ENCODE peak calls at places on chromosome 18, in five cellular contexts. Y is left ventricle myocardium inferior, W is dorsolateral prefrontal cortex, N is BJ, G is HL-60. R is an unnamed sample.

GRCh38 chr18:63936156-63936931 is 12.8 kb upstream of the HMSD start:
- DNase-seq in Y (peak), W (peak), N (peak), G (peak), R (peak)

GRCh38 chr18:49456794-49457193 is 3.7 kb downstream of the DYM start:
- DNase-seq in Y (no peak), W (no peak), N (no peak), G (no peak), R (no peak)

GRCh38 chr18:37450434-37451133 is 115.0 kb downstream of the CELF4 start:
- DNase-seq in Y (no peak), W (no peak), N (no peak), G (no peak), R (peak)

GRCh38 chr18:73896685-73897084 is 250.9 kb downstream of the FBXO15 start:
- DNase-seq in Y (no peak), W (no peak), N (no peak), G (no peak), R (no peak)

GRCh38 chr18:49100226-49100968 is 149.6 kb upstream of the SMAD7 start:
- DNase-seq in Y (no peak), W (no peak), N (no peak), G (no peak), R (no peak)

GRCh38 chr18:48939368-48940097 is 11.2 kb downstream of the SMAD7 start:
- DNase-seq in Y (peak), W (no peak), N (no peak), G (peak), R (no peak)

GRCh38 chr18:62183578-62184195 is 3.2 kb downstream of the PIGN start:
- DNase-seq in Y (no peak), W (peak), N (peak), G (peak), R (peak)

GRCh38 chr18:51569153-51569552 is 371.7 kb upstream of the MEX3C start:
- DNase-seq in Y (no peak), W (no peak), N (no peak), G (no peak), R (no peak)

GRCh38 chr18:57131782-57132181 is 15.1 kb upstream of the BOD1L2 start:
- DNase-seq in Y (no peak), W (peak), N (no peak), G (no peak), R (no peak)

GRCh38 chr18:33647365-33647764 is 69.3 kb downstream of the ASXL3 start:
- DNase-seq in Y (no peak), W (no peak), N (no peak), G (no peak), R (no peak)

DNA sequence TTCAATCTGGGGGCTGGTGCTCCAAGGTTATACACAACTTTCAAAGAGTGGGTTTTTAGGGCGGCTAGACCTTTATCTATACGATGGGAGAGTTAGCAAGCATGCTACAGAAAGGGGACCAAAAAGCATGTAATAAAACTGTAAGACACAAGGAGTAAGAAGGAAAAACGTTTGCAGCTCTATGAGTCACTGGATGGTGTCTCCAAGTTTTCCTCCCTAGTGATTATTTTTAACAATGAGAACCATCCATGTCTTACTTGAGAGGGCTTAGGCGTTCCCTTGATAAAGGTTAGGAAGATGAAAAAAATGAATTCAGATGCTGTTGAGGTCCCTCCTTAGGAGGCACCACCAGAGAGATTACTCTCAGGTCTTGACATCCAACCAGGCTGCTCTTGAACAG is 75.9 kb downstream of the HRH4 start:
- DNase-seq in Y (no peak), W (no peak), N (no peak), G (no peak), R (no peak)
- TF ChIP-seq CTCF in Y (no peak), W (no peak), N (no peak), G (no peak), R (no peak)

DNA sequence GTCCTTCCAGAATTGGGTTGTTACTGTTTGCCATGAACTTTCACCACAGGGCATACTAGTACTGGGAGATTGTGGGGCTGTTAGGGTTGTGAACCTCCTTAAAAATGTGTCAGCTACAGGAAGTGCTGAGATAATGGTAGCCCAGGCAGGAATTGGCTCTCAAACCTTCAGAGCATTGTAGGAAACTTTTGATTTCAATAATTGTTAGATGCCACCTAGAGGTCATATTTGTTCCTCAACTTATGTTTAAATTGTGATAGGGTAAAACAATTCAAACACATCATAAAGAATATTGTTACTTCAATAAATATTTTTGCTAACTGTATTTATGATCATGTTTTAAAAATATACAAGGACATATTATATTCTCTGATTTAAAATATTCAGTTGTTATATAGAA is 594.6 kb downstream of the ADCYAP1 start:
- DNase-seq in Y (no peak), W (no peak), N (no peak), G (no peak), R (no peak)
- TF ChIP-seq CTCF in Y (no peak), W (no peak), N (no peak), G (no peak), R (peak)

GRCh38 chr18:59266459-59266858 is 6.8 kb downstream of the RAX start:
- DNase-seq in Y (no peak), W (no peak), N (no peak), G (no peak), R (no peak)
- TF ChIP-seq CTCF in Y (no peak), W (no peak), N (no peak), G (no peak), R (no peak)

GRCh38 chr18:76459687-76460350 is 35.2 kb downstream of the ZNF516 start:
- DNase-seq in Y (no peak), W (no peak), N (peak), G (no peak), R (no peak)
- TF ChIP-seq CTCF in Y (no peak), W (no peak), N (peak), G (no peak), R (no peak)

GRCh38 chr18:21597616-21598015 is 2.9 kb downstream of the ESCO1 start:
- DNase-seq in Y (no peak), W (no peak), N (no peak), G (no peak), R (no peak)

GRCh38 chr18:21598726-21599584 is 1.5 kb downstream of the ESCO1 start:
- DNase-seq in Y (no peak), W (no peak), N (no peak), G (peak), R (no peak)

GRCh38 chr18:21593540-21594257 is 6.8 kb downstream of the ESCO1 start:
- DNase-seq in Y (no peak), W (no peak), N (no peak), G (no peak), R (no peak)
- TF ChIP-seq CTCF in Y (no peak), W (no peak), N (no peak), G (no peak), R (no peak)

DNA sequence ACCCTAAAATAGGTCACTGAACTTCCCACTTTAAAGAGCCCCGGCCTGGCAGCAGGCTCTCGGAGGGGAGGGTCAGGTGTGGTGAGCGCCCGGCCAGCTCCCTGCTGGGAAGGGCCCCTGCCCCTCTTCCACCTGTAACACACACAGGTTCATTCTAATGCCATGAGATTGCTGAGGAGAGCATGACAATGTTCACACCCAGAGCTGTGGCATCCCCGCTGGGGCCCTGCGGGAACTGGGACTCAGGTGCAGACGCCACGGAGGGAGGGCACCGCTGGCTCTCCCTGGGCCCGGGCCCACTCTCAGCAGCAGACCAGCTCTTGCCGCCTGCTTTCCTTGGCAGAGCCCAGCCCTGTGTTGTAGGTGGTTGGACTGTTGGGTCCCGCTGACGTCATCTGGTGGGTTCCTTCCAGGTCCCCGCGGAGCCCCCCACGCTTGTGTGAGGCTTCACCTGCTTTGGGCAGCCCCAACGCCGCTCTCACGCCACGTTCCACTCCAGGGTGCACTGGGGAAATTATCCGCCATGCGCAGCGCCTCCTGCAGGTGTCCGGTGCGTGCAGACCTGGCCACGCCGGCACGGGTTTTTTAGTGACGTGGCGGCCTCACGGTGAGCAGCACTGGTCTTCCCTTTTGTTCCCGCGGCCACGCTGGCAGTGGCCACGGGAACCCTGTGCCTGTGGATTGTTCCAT is 50.4 kb upstream of the KCNG2 start:
- DNase-seq in Y (no peak), W (no peak), N (no peak), G (no peak), R (no peak)
- TF ChIP-seq CTCF in Y (no peak), W (no peak), N (no peak), G (no peak), R (no peak)

DNA sequence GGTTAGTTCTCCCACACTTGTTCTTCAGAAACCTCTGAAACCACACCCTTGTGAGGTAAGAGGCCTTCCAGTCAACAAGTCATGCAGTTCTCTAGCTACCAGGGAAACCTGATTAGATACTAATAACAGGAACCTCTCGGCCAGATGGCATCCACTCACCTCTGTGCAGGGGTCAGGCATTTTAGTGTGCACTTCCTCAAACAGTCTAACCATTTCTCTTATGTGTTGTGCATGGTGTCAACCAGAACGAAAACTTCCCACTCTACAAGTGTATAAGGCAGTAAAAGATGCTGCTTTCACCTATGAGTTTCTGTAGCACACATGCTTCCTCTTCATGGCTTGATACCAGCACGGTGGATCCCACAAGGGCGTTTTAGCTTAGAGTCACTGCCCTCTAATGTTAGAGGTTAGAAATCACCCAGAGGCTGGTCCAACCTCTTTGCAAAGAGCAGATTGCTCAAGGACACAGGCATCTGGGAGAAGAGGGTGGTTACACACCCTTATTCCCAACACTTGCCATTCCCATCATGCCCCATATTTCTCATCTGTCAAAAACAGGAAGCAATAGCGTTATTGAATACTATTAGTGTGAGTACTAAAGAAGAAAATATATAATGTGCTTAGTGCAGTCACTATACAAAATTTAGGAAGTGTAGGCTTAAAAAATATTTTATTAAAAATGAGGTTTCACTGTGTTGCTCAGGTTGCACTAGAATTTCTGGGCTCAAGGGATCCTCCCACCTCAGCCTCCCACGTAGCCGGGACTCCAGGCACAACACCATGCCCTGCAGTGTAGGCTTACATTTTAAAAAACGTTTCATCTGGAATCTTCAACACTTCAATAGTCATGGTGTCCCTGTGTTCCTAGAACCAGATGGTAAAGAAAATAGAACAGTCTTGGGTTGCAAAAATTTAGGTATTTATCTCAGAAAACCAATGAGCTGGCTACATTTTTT is 34.5 kb upstream of the RAB31 start:
- DNase-seq in Y (no peak), W (no peak), N (no peak), G (peak), R (no peak)
- TF ChIP-seq CTCF in Y (no peak), W (peak), N (peak), G (no peak), R (no peak)

GRCh38 chr18:3717626-3718025 is 267.7 kb downstream of the TGIF1 start:
- DNase-seq in Y (no peak), W (no peak), N (no peak), G (no peak), R (no peak)
- TF ChIP-seq CTCF in Y (no peak), W (no peak), N (no peak), G (no peak), R (no peak)

DNA sequence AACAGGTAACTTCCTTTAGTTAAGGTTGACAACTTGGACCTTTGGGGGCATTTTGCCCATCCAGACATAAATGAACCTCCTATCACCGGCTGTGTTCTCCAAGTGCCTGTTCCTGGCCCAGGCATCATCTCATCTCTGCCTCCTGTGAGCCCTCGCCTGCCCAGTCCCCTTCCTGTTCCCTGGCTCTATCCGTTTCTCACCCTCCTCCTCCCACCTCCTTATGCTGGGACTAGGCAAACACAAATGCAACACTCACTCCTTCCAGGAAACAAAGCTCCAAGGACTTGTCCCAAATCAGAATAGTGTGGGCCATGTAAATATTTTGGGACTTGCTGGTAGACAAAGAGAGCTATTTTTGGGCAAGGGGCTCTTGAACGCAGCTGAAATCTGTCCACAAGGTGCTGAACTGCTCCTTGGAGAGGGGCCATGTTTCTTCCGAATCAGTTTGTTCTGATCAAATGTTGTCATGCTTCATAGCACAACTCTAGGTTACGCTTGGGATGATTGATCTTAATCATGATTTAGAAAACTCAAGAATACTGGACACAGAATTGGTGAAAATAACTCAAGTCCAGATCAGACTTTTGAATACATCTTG is 25.3 kb downstream of the MBP start:
- DNase-seq in Y (no peak), W (no peak), N (no peak), G (no peak), R (no peak)
- TF ChIP-seq CTCF in Y (no peak), W (no peak), N (no peak), G (no peak), R (no peak)

R was measured in neural crest cell.